ENCODE peak calls at places on chromosomes 11 and 22, in five cellular contexts. B, H, Y, R and O are unnamed samples.

GRCh38 chr22:43326342-43326825 is 16.8 kb downstream of the SCUBE1 start:
- DNase-seq in B (no peak), H (no peak), Y (no peak), R (no peak), O (no peak)

GRCh38 chr11:129888451-129888850 is 6.9 kb downstream of the NFRKB start:
- DNase-seq in B (no peak), H (no peak), Y (no peak), R (no peak), O (no peak)

GRCh38 chr11:66371627-66372415 is at the start of gene SLC29A2:
- DNase-seq in B (no peak), H (peak), Y (peak), R (no peak), O (peak)

GRCh38 chr11:2990617-2991476 is 1.3 kb downstream of the NAP1L4 start:
- DNase-seq in B (peak), H (no peak), Y (no peak), R (no peak), O (peak)

GRCh38 chr11:3021125-3021524 is 29.0 kb upstream of the NAP1L4 start:
- DNase-seq in B (no peak), H (peak), Y (no peak), R (peak), O (no peak)

GRCh38 chr11:23778971-23779370 is 717.9 kb upstream of the LUZP2 start:
- DNase-seq in B (no peak), H (no peak), Y (no peak), R (no peak), O (no peak)

GRCh38 chr22:46196268-46196667 is 45.9 kb downstream of the PPARA start:
- DNase-seq in B (no peak), H (no peak), Y (no peak), R (no peak), O (no peak)

GRCh38 chr11:44634401-44635281 is 69.2 kb downstream of the CD82 start:
- DNase-seq in B (peak), H (peak), Y (no peak), R (no peak), O (peak)

GRCh38 chr11:44632466-44633123 is 67.1 kb downstream of the CD82 start:
- DNase-seq in B (peak), H (peak), Y (no peak), R (peak), O (no peak)

GRCh38 chr11:27506200-27507182 is at the start of gene LIN7C:
- DNase-seq in B (peak), H (peak), Y (peak), R (peak), O (peak)

GRCh38 chr11:130677486-130678153 is 229.2 kb downstream of the ADAMTS15 start:
- DNase-seq in B (no peak), H (peak), Y (no peak), R (no peak), O (peak)

GRCh38 chr11:67405688-67406339 is 1.9 kb downstream of the TBC1D10C start:
- DNase-seq in B (no peak), H (no peak), Y (no peak), R (no peak), O (no peak)

GRCh38 chr11:15579287-15580001 is 464.7 kb downstream of the INSC start:
- DNase-seq in B (peak), H (no peak), Y (no peak), R (no peak), O (no peak)

GRCh38 chr11:31397239-31397834 is 27.7 kb downstream of the DNAJC24 start:
- DNase-seq in B (no peak), H (no peak), Y (no peak), R (peak), O (peak)

GRCh38 chr11:86388198-86388597 is 13.5 kb downstream of the CCDC81 start:
- DNase-seq in B (no peak), H (no peak), Y (no peak), R (no peak), O (no peak)

GRCh38 chr11:119493712-119494111 is 70.7 kb upstream of the THY1 start:
- DNase-seq in B (no peak), H (peak), Y (no peak), R (no peak), O (peak)

GRCh38 chr11:120378474-120378873 is 42.3 kb downstream of the ARHGEF12 start:
- DNase-seq in B (no peak), H (no peak), Y (no peak), R (no peak), O (no peak)

GRCh38 chr11:73265278-73265810 is 6.8 kb upstream of the P2RY6 start:
- DNase-seq in B (peak), H (no peak), Y (no peak), R (no peak), O (no peak)

GRCh38 chr11:1466784-1467183 is 19.8 kb downstream of the MOB2 start:
- DNase-seq in B (no peak), H (no peak), Y (no peak), R (no peak), O (no peak)

GRCh38 chr11:5550440-5551095 is 2.2 kb upstream of the OR52H1 start:
- DNase-seq in B (no peak), H (no peak), Y (no peak), R (no peak), O (no peak)

GRCh38 chr11:94768602-94769511 is 701 bp downstream of the AMOTL1 start:
- DNase-seq in B (no peak), H (peak), Y (no peak), R (no peak), O (no peak)

GRCh38 chr11:111707039-111707690 is 59.0 kb downstream of the PPP2R1B start:
- DNase-seq in B (no peak), H (no peak), Y (no peak), R (no peak), O (no peak)

GRCh38 chr11:60957188-60957587 is 5.2 kb upstream of the SLC15A3 start:
- DNase-seq in B (no peak), H (no peak), Y (no peak), R (no peak), O (no peak)

GRCh38 chr11:7846003-7846402 is 49.3 kb upstream of the OR5P2 start:
- DNase-seq in B (no peak), H (no peak), Y (no peak), R (no peak), O (no peak)

GRCh38 chr11:19987243-19987870 is 172.9 kb downstream of the DBX1 start:
- DNase-seq in B (no peak), H (no peak), Y (no peak), R (no peak), O (no peak)

GRCh38 chr11:82229346-82229745 is 504.3 kb downstream of the FAM181B start:
- DNase-seq in B (no peak), H (no peak), Y (no peak), R (peak), O (peak)

GRCh38 chr11:118921121-118921928 is 4.4 kb downstream of the BCL9L start:
- DNase-seq in B (peak), H (no peak), Y (no peak), R (peak), O (no peak)

GRCh38 chr11:45085657-45086501 is 60.6 kb upstream of the PRDM11 start:
- DNase-seq in B (no peak), H (no peak), Y (no peak), R (no peak), O (no peak)

GRCh38 chr22:39135092-39135896 is 17.2 kb downstream of the CBX7 start:
- DNase-seq in B (no peak), H (peak), Y (no peak), R (no peak), O (no peak)

GRCh38 chr11:203945-204586 is 3.1 kb downstream of the BET1L start:
- DNase-seq in B (peak), H (no peak), Y (no peak), R (no peak), O (no peak)

GRCh38 chr11:2270322-2271076 is at the start of gene ASCL2:
- DNase-seq in B (peak), H (no peak), Y (no peak), R (no peak), O (no peak)

GRCh38 chr11:128498846-128499245 is 88.5 kb downstream of the ETS1 start:
- DNase-seq in B (no peak), H (no peak), Y (no peak), R (no peak), O (no peak)